ENCODE peak calls at places on chromosomes 4 and X, in four cellular contexts. H is HepG2, L is breast epithelium, Q is stomach. W is an unnamed sample.
A peak's percentile ranks its signal among the peaks of the same experiment; 100 is the strongest.

GRCh38 chr4:90840828-90841227 is 713.6 kb downstream of the CCSER1 start:
- DNase-seq in H (no peak), L (no peak), Q (no peak), W (no peak)

GRCh38 chr4:123055943-123056342 is 133.5 kb upstream of the NUDT6 start:
- DNase-seq in H (no peak), L (no peak), Q (no peak), W (no peak)

GRCh38 chr4:147866532-147867271 is 134.8 kb downstream of the ARHGAP10 start:
- DNase-seq in H (peak; percentile 78), L (peak; percentile 94), Q (peak; percentile 96), W (peak; percentile 91)

GRCh38 chrX:133269168-133269567 is 51.0 kb upstream of the TFDP3 start:
- DNase-seq in H (no peak), L (no peak), Q (no peak), W (no peak)

GRCh38 chrX:9430346-9430745 is 34.5 kb upstream of the TBL1X start:
- DNase-seq in H (no peak), L (no peak), Q (no peak), W (no peak)

GRCh38 chr4:36292551-36293188 is 11.3 kb downstream of the DTHD1 start:
- DNase-seq in H (no peak), L (no peak), Q (no peak), W (no peak)

GRCh38 chr4:85555210-85555609 is 80.3 kb downstream of the ARHGAP24 start:
- DNase-seq in H (no peak), L (no peak), Q (no peak), W (no peak)

GRCh38 chr4:7756561-7757355 is 182.9 kb downstream of the AFAP1 start:
- DNase-seq in H (no peak), L (no peak), Q (no peak), W (peak; percentile 59)

GRCh38 chrX:145816607-145817298 is 876 bp upstream of the SLITRK2 start:
- DNase-seq in H (no peak), L (no peak), Q (no peak), W (no peak)

GRCh38 chr4:144906181-144906895 is 191.7 kb downstream of the ANAPC10 start:
- DNase-seq in H (no peak), L (no peak), Q (no peak), W (no peak)

GRCh38 chr4:20618010-20618409 is 82.2 kb upstream of the PACRGL start:
- DNase-seq in H (no peak), L (no peak), Q (no peak), W (no peak)

GRCh38 chr4:52993771-52994170 is 131.7 kb downstream of the RASL11B start:
- DNase-seq in H (no peak), L (no peak), Q (no peak), W (no peak)

GRCh38 chr4:151152033-151152432 is 52.6 kb downstream of the RPS3A start:
- DNase-seq in H (no peak), L (no peak), Q (no peak), W (no peak)

GRCh38 chrX:144275403-144275802 is 391.5 kb downstream of the UBE2NL start:
- DNase-seq in H (no peak), L (no peak), Q (no peak), W (no peak)

GRCh38 chr4:14984452-14984851 is 17.8 kb upstream of the CPEB2 start:
- DNase-seq in H (no peak), L (no peak), Q (no peak), W (no peak)

GRCh38 chr4:99968330-99968729 is 18.3 kb upstream of the H2AZ1 start:
- DNase-seq in H (no peak), L (no peak), Q (no peak), W (no peak)

GRCh38 chr4:115325836-115326235 is 212.4 kb upstream of the NDST4 start:
- DNase-seq in H (no peak), L (no peak), Q (no peak), W (no peak)

GRCh38 chr4:99755223-99755944 is 61.2 kb upstream of the DAPP1 start:
- DNase-seq in H (no peak), L (no peak), Q (no peak), W (no peak)

GRCh38 chr4:23360718-23361117 is 529.1 kb downstream of the PPARGC1A start:
- DNase-seq in H (no peak), L (no peak), Q (no peak), W (no peak)

GRCh38 chr4:176001171-176002006 is 64.3 kb upstream of the WDR17 start:
- DNase-seq in H (no peak), L (no peak), Q (no peak), W (peak; percentile 75)

GRCh38 chrX:111914398-111915092 is 38.6 kb downstream of the TRPC5OS start:
- DNase-seq in H (no peak), L (no peak), Q (no peak), W (no peak)

GRCh38 chr4:8769645-8770517 is 101.8 kb downstream of the HMX1 start:
- DNase-seq in H (no peak), L (peak; percentile 24), Q (no peak), W (peak; percentile 60)

GRCh38 chr4:80192937-80193336 is 4.4 kb upstream of the PRDM8 start:
- DNase-seq in H (no peak), L (no peak), Q (no peak), W (no peak)

GRCh38 chrX:40010550-40011364 is 87.0 kb downstream of the BCOR start:
- DNase-seq in H (peak; percentile 54), L (no peak), Q (no peak), W (peak; percentile 76)

DNA sequence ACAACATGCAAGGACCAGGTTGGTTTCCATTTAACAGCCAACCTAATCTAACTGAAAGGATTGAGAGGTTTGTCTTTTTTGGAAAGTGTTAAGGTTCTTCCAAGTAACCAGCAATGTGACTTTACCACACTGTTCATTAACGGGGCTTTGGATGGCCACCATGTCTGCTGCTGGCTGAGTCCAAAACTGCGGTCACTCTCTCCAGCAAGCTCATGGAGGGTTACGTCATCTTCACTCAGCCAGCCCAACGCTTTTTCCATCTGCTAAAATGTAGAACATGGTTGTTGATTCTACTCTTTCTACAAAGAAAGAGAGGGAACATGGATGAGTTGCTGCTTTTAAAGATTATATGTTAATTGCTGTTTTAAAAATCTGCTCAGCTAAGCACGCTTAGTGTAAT is 11.0 kb downstream of the PKD2 start:
- DNase-seq in H (no peak), L (no peak), Q (no peak), W (no peak)
- TF ChIP-seq POLR2AphosphoS5 in H (no peak), L (no peak), Q (no peak), W (no peak)

GRCh38 chrX:153580700-153581386 is 18.1 kb downstream of the CCNQ start:
- DNase-seq in H (peak; percentile 21), L (no peak), Q (no peak), W (no peak)
- H3K27me3 ChIP-seq in H (peaks cover 11% of the 10 kb centered on the region), L (peaks cover 46% of the 10 kb centered on the region), Q (no peaks in the 10 kb centered on the region), W (no peaks in the 10 kb centered on the region)

DNA sequence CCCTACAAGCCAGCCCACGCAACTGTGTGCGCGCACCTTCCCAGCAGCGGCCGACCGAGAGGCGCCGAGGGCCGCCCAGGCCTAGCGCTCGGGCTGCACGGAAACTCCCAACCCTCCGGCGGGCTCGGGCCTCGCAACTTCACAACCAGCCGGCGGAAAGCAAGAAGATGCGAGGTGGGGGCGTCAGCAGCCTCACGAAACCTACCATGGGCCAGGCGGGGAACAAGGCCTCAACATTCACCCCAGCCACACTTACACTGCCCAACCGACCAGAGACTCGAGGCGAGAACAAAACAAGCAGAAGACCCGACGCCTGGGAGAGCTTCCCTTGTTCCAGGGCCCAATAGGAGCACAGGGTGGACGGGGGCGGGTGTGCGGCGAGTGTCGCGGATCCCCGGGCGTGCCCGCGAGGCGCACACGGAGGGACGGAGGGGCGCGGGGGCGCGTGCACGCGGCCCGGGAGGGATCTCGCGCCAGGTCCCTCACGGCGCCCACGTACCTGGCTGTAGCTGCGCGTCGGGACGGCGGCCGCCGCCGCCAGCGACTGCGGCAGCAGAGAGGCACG is 636 bp downstream of the GRSF1 start:
- DNase-seq in H (peak; percentile 34), L (peak; percentile 56), Q (peak; percentile 67), W (peak; percentile 93)
- TF ChIP-seq POLR2AphosphoS5 in H (no peak), L (peak; percentile 13), Q (no peak), W (peak; percentile 76)

DNA sequence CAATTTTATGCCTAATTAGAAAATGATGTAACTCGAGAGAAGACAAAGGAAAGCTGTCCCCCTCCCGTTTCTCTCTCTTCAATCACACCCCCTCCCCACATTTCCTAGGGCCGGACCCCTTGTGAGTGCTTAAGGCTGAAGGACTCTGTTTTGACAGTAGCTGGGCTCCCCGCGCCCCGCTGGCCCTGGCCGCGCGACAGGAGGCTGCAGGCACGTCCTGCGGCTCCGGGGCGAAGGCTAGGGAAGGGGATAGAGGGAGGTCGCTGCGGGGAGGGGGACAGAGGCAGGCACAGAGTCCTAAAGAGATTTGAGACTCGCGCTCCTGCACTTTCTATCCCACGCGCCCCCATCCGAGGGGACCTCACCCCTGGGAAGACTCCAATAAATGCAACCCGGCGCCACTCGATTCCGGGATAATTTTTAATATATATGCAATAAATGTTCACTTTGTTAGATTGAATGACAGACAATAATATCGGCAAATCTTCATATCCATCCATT is 56.2 kb upstream of the TMEM33 start:
- DNase-seq in H (no peak), L (no peak), Q (no peak), W (peak; percentile 76)
- H3K27me3 ChIP-seq in H (peaks cover 30% of the 10 kb centered on the region), L (peaks cover 72% of the 10 kb centered on the region), Q (peaks cover 35% of the 10 kb centered on the region), W (peaks cover 71% of the 10 kb centered on the region)

DNA sequence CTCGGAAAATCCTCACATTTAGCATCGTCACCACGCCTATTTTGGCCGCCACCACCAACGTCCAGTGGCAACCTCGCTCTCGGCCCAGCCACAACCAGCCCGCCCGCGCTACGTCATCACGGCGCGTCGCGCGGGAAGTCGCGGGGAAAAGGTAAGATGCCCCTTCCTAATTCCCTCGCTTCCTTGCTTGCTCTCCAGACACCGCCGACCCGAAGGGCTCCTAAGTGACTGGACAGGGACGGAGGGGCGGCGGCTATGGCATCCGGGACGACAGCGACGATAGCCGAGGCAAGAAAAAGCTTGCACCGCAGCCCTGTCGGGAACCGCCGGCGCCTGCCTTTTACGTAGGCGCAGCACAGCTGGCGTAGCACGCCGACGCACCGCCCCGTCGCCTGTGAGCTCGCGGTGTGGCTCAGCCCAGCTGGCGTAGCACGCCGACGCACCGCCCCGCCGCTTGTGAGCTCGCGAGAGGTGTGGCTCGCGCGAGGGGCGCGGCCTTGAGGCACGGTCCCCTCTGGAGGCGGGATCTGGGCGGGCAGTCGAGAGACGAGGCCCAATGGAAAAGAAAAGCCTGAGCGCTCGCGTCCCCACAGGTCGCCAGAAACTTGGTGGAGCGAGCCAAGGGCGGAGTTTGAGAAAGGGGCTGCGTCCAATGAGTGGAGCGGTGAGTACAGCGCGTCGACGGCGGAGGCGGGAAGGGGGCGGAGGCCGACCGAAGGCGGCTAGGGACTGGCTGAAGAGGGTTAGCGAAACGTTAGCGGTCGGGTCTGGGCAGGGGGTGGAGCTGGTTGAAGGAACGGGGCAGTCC is at the start of gene HDAC6:
- DNase-seq in H (peak; percentile 95), L (peak; percentile 95), Q (peak; percentile 97), W (peak; percentile 98)
- TF ChIP-seq POLR2AphosphoS5 in H (peak; percentile 44), L (peak; percentile 76), Q (no peak), W (peak; percentile 89)

GRCh38 chrX:129647588-129648410 is 7.0 kb downstream of the APLN start:
- DNase-seq in H (no peak), L (no peak), Q (peak; percentile 11), W (no peak)
- H3K27me3 ChIP-seq in H (peaks cover 15% of the 10 kb centered on the region), L (peaks cover 68% of the 10 kb centered on the region), Q (no peaks in the 10 kb centered on the region), W (peaks cover 9% of the 10 kb centered on the region)

GRCh38 chrX:48540015-48540350 is 469 bp downstream of the TBC1D25 start:
- DNase-seq in H (peak; percentile 8), L (no peak), Q (peak; percentile 43), W (no peak)
- TF ChIP-seq POLR2AphosphoS5 in H (no peak), L (no peak), Q (no peak), W (no peak)

GRCh38 chr4:6660430-6660829 is 19.9 kb downstream of the MRFAP1 start:
- DNase-seq in H (no peak), L (no peak), Q (no peak), W (peak; percentile 1)
- H3K27me3 ChIP-seq in H (no peaks in the 10 kb centered on the region), L (no peaks in the 10 kb centered on the region), Q (peaks cover 4% of the 10 kb centered on the region), W (peaks cover 56% of the 10 kb centered on the region)

W was measured in spleen.